ENCODE peak calls at places on chromosomes 16 and 17, in five cellular contexts. One of them, this sample, is unnamed.
A peak's percentile ranks its signal among the peaks of the same experiment; 100 is the strongest.

GRCh38 chr16:72927199-72928088 is 120.5 kb downstream of the ZFHX3 start:
- DNase-seq in neuronal stem cell: no peak
- DNase-seq in H1: no peak
- DNase-seq in IMR-90: peak; percentile 97
- DNase-seq in trophoblast cell: no peak
- DNase-seq in this sample: peak; percentile 97

GRCh38 chr16:57089406-57089805 is 3.0 kb upstream of the CPNE2 start:
- DNase-seq in neuronal stem cell: no peak
- DNase-seq in H1: no peak
- DNase-seq in IMR-90: no peak
- DNase-seq in trophoblast cell: no peak
- DNase-seq in this sample: no peak

GRCh38 chr16:14301150-14302030 is 230.3 kb downstream of the MRTFB start:
- DNase-seq in neuronal stem cell: no peak
- DNase-seq in H1: no peak
- DNase-seq in IMR-90: no peak
- DNase-seq in trophoblast cell: peak; percentile 23
- DNase-seq in this sample: peak; percentile 51

GRCh38 chr17:64653325-64653984 is 8.7 kb downstream of the SMURF2 start:
- DNase-seq in neuronal stem cell: no peak
- DNase-seq in H1: no peak
- DNase-seq in IMR-90: peak; percentile 43
- DNase-seq in trophoblast cell: peak; percentile 26
- DNase-seq in this sample: peak; percentile 62

GRCh38 chr16:21663889-21664647 is at the start of gene OTOA:
- DNase-seq in neuronal stem cell: no peak
- DNase-seq in H1: peak; percentile 29
- DNase-seq in IMR-90: no peak
- DNase-seq in trophoblast cell: no peak
- DNase-seq in this sample: no peak

GRCh38 chr17:58263773-58264172 is 17.0 kb downstream of the MPO start:
- DNase-seq in neuronal stem cell: no peak
- DNase-seq in H1: no peak
- DNase-seq in IMR-90: no peak
- DNase-seq in trophoblast cell: no peak
- DNase-seq in this sample: no peak

GRCh38 chr17:68382582-68383085 is 74.7 kb downstream of the WIPI1 start:
- DNase-seq in neuronal stem cell: no peak
- DNase-seq in H1: no peak
- DNase-seq in IMR-90: no peak
- DNase-seq in trophoblast cell: no peak
- DNase-seq in this sample: peak; percentile 53

GRCh38 chr16:56916571-56917403 is 15.2 kb upstream of the HERPUD1 start:
- DNase-seq in neuronal stem cell: no peak
- DNase-seq in H1: no peak
- DNase-seq in IMR-90: no peak
- DNase-seq in trophoblast cell: no peak
- DNase-seq in this sample: no peak

GRCh38 chr17:73058022-73058421 is 34.5 kb downstream of the SLC39A11 start:
- DNase-seq in neuronal stem cell: no peak
- DNase-seq in H1: no peak
- DNase-seq in IMR-90: no peak
- DNase-seq in trophoblast cell: no peak
- DNase-seq in this sample: no peak

GRCh38 chr17:8630802-8631553 is 453 bp upstream of the MYH10 start:
- DNase-seq in neuronal stem cell: peak; percentile 100
- DNase-seq in H1: peak; percentile 99
- DNase-seq in IMR-90: peak; percentile 100
- DNase-seq in trophoblast cell: peak; percentile 100
- DNase-seq in this sample: peak; percentile 100

GRCh38 chr17:79360196-79360595 is 250.7 kb downstream of the RBFOX3 start:
- DNase-seq in neuronal stem cell: no peak
- DNase-seq in H1: no peak
- DNase-seq in IMR-90: no peak
- DNase-seq in trophoblast cell: no peak
- DNase-seq in this sample: no peak

GRCh38 chr16:30660424-30661251 is 2.4 kb downstream of the FBRS start:
- DNase-seq in neuronal stem cell: no peak
- DNase-seq in H1: no peak
- DNase-seq in IMR-90: peak; percentile 58
- DNase-seq in trophoblast cell: no peak
- DNase-seq in this sample: peak; percentile 53

GRCh38 chr17:4881761-4882555 is 17.4 kb upstream of the C17orf107 start:
- DNase-seq in neuronal stem cell: peak; percentile 29
- DNase-seq in H1: no peak
- DNase-seq in IMR-90: peak; percentile 12
- DNase-seq in trophoblast cell: peak; percentile 67
- DNase-seq in this sample: peak; percentile 43

GRCh38 chr17:46742539-46743270 is 75.8 kb downstream of the WNT3 start:
- DNase-seq in neuronal stem cell: no peak
- DNase-seq in H1: no peak
- DNase-seq in IMR-90: peak; percentile 93
- DNase-seq in trophoblast cell: no peak
- DNase-seq in this sample: peak; percentile 89

GRCh38 chr16:89371968-89372634 is 118.3 kb downstream of the ANKRD11 start:
- DNase-seq in neuronal stem cell: no peak
- DNase-seq in H1: no peak
- DNase-seq in IMR-90: peak; percentile 65
- DNase-seq in trophoblast cell: no peak
- DNase-seq in this sample: no peak

GRCh38 chr16:83803811-83804210 is 4.0 kb upstream of the HSBP1 start:
- DNase-seq in neuronal stem cell: no peak
- DNase-seq in H1: no peak
- DNase-seq in IMR-90: no peak
- DNase-seq in trophoblast cell: no peak
- DNase-seq in this sample: no peak

GRCh38 chr17:62827722-62828498 is 19.8 kb upstream of the MARCHF10 start:
- DNase-seq in neuronal stem cell: no peak
- DNase-seq in H1: no peak
- DNase-seq in IMR-90: peak; percentile 65
- DNase-seq in trophoblast cell: no peak
- DNase-seq in this sample: peak; percentile 71

GRCh38 chr16:66695935-66696668 is 441 bp downstream of the CMTM4 start:
- DNase-seq in neuronal stem cell: peak; percentile 6
- DNase-seq in H1: no peak
- DNase-seq in IMR-90: no peak
- DNase-seq in trophoblast cell: peak; percentile 51
- DNase-seq in this sample: no peak

GRCh38 chr17:7673239-7673638 is 14.1 kb downstream of the TP53 start:
- DNase-seq in neuronal stem cell: no peak
- DNase-seq in H1: no peak
- DNase-seq in IMR-90: no peak
- DNase-seq in trophoblast cell: no peak
- DNase-seq in this sample: no peak

GRCh38 chr17:31513731-31514427 is 122.4 kb downstream of the RAB11FIP4 start:
- DNase-seq in neuronal stem cell: no peak
- DNase-seq in H1: no peak
- DNase-seq in IMR-90: no peak
- DNase-seq in trophoblast cell: no peak
- DNase-seq in this sample: no peak

GRCh38 chr17:80025140-80025539 is 10.5 kb downstream of the TBC1D16 start:
- DNase-seq in neuronal stem cell: no peak
- DNase-seq in H1: no peak
- DNase-seq in IMR-90: no peak
- DNase-seq in trophoblast cell: peak; percentile 37
- DNase-seq in this sample: peak; percentile 34

GRCh38 chr17:80649672-80650338 is 105.2 kb downstream of the RPTOR start:
- DNase-seq in neuronal stem cell: peak; percentile 17
- DNase-seq in H1: peak; percentile 38
- DNase-seq in IMR-90: peak; percentile 92
- DNase-seq in trophoblast cell: no peak
- DNase-seq in this sample: peak; percentile 91

GRCh38 chr17:3482851-3483250 is 7.1 kb downstream of the ASPA start:
- DNase-seq in neuronal stem cell: no peak
- DNase-seq in H1: peak; percentile 27
- DNase-seq in IMR-90: no peak
- DNase-seq in trophoblast cell: no peak
- DNase-seq in this sample: no peak

GRCh38 chr17:18921912-18922451 is 30.0 kb upstream of the SLC5A10 start:
- DNase-seq in neuronal stem cell: no peak
- DNase-seq in H1: no peak
- DNase-seq in IMR-90: peak; percentile 68
- DNase-seq in trophoblast cell: no peak
- DNase-seq in this sample: no peak

GRCh38 chr16:50270510-50271147 is 4.3 kb downstream of the ADCY7 start:
- DNase-seq in neuronal stem cell: no peak
- DNase-seq in H1: no peak
- DNase-seq in IMR-90: no peak
- DNase-seq in trophoblast cell: peak; percentile 79
- DNase-seq in this sample: no peak

DNA sequence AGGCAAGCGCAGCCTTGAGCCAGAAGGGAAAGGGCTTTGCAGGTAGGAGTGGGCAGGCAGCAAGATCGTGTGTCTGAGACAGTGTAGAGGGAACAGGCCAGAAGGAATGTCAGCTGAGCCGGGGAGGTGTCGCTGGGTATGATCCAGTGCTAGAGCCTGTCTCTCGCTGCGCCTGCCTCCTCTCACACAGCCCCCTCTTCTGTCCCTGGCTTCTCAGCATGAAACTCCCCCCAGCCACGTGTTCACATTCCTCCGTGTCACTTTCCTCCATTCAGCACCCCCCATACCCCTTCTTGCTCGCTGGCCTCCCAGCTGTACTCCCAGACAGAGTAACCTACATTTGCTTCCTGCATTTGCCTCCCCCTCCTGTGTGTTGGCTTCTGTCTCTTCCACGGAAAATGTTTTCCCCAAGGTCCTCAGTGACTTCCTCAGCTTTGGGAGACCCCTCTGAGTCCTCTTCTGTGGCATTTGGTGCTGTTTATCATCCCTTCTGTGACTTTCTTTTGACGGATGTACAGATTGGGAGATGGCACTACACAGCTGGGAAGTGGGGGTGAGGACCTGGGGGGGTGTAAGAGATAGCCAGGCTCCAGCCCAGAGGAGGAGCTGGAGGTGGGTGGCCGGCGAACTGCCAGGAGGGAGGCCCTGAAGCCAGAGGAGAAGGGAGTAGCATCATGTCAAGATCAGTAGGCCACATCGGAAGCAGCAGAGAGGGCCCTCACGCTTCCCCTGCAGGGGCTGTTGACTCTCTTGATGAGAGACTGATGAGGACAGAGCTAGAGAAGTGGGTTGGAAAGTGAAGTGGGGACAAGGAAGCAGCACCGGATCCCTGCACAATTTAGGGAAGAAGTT is 19.2 kb downstream of the SGF29 start:
- DNase-seq in neuronal stem cell: peak; percentile 32
- DNase-seq in H1: no peak
- DNase-seq in IMR-90: peak; percentile 14
- DNase-seq in trophoblast cell: no peak
- DNase-seq in this sample: peak; percentile 11
- H4K91ac ChIP-seq in neuronal stem cell: no peak overlapping the region
- H4K91ac ChIP-seq in H1: no peak overlapping the region
- H4K91ac ChIP-seq in IMR-90: no peak overlapping the region
- H4K91ac ChIP-seq in trophoblast cell: no peak overlapping the region
- H4K91ac ChIP-seq in this sample: peak overlapping the region; percentile 5

DNA sequence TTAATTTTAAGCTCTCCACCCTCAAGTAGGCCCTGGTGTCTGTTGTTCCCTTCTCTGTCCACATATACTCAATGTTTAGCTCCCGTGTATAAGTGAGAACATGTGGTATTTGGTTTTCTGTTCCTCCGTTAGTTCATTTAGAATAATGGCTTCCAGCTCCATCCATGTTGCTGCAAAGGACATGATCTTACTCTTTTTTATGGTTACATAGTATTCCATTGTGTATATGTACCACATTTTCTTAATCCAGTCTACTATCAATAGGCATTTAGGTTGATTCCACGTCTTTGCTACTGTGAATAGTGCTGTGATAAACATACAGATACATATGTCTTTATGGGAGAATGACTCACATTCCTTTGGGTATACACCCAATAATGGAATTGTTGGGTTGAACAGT is 111.4 kb upstream of the NACA2 start:
- DNase-seq in neuronal stem cell: no peak
- DNase-seq in H1: no peak
- DNase-seq in IMR-90: no peak
- DNase-seq in trophoblast cell: no peak
- DNase-seq in this sample: no peak
- H3K36me3 ChIP-seq in neuronal stem cell: peaks cover 6% of the 10 kb centered on the region
- H3K36me3 ChIP-seq in H1: no peaks in the 10 kb centered on the region
- H3K36me3 ChIP-seq in IMR-90: no peaks in the 10 kb centered on the region
- H3K36me3 ChIP-seq in trophoblast cell: peaks cover 5% of the 10 kb centered on the region
- H3K36me3 ChIP-seq in this sample: no peaks in the 10 kb centered on the region

GRCh38 chr16:64952177-64952576 is 169.7 kb downstream of the CDH11 start:
- DNase-seq in neuronal stem cell: no peak
- DNase-seq in H1: no peak
- DNase-seq in IMR-90: peak; percentile 97
- DNase-seq in trophoblast cell: no peak
- DNase-seq in this sample: peak; percentile 93

GRCh38 chr16:64951681-64952080 is 170.2 kb downstream of the CDH11 start:
- DNase-seq in neuronal stem cell: no peak
- DNase-seq in H1: no peak
- DNase-seq in IMR-90: peak; percentile 22
- DNase-seq in trophoblast cell: no peak
- DNase-seq in this sample: no peak

GRCh38 chr16:64950731-64951130 is 171.1 kb downstream of the CDH11 start:
- DNase-seq in neuronal stem cell: no peak
- DNase-seq in H1: no peak
- DNase-seq in IMR-90: no peak
- DNase-seq in trophoblast cell: no peak
- DNase-seq in this sample: no peak

GRCh38 chr16:64950262-64950661 is 171.6 kb downstream of the CDH11 start:
- DNase-seq in neuronal stem cell: no peak
- DNase-seq in H1: no peak
- DNase-seq in IMR-90: no peak
- DNase-seq in trophoblast cell: no peak
- DNase-seq in this sample: no peak

GRCh38 chr16:64951193-64951592 is 170.7 kb downstream of the CDH11 start:
- DNase-seq in neuronal stem cell: no peak
- DNase-seq in H1: no peak
- DNase-seq in IMR-90: no peak
- DNase-seq in trophoblast cell: no peak
- DNase-seq in this sample: peak; percentile 26
- H3K79me1 ChIP-seq in neuronal stem cell: peaks cover 3% of the 10 kb centered on the region
- H3K79me1 ChIP-seq in H1: no peaks in the 10 kb centered on the region
- H3K79me1 ChIP-seq in IMR-90: peaks cover 9% of the 10 kb centered on the region
- H3K79me1 ChIP-seq in trophoblast cell: no peaks in the 10 kb centered on the region
- H3K79me1 ChIP-seq in this sample: no peaks in the 10 kb centered on the region

DNA sequence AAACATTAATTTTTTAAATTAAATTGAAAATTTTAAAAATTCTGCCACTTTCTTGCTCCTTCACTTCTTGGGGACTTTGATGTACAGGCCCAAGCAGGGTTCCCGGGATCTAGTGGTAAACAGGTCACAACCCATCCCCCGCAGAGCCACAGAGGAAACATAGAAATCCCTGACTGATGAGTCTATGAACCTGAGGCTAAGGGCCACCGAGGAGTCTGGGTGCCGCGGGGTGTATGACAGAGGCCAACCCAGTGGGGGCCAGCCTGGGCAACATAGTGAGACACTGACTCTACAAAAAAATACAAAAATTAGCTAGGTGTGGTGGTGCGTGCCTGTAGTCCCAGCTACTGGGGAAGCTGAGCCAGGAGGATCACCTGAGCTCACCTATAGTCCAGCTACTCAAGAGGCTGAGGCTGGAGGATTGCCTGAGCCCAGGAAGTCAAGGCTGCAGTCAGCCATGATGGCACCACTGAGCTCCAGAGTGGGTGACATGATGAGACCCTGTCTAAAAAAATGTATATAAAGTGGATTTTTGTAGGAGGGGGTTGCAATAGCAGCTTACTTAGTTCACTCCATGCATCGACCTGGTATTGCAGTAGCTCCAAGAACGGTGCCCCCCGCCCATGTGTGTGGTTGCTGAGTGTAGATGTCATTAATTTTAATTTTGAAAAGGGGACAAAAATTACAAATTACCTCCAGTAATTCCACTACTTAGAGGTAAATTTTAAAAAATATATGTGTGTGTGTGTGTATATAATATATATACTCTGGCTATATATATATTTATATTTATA is 9.2 kb upstream of the FLYWCH1 start:
- DNase-seq in neuronal stem cell: no peak
- DNase-seq in H1: no peak
- DNase-seq in IMR-90: no peak
- DNase-seq in trophoblast cell: peak; percentile 75
- DNase-seq in this sample: no peak
- H4K91ac ChIP-seq in neuronal stem cell: no peak overlapping the region
- H4K91ac ChIP-seq in H1: no peak overlapping the region
- H4K91ac ChIP-seq in IMR-90: no peak overlapping the region
- H4K91ac ChIP-seq in trophoblast cell: no peak overlapping the region
- H4K91ac ChIP-seq in this sample: no peak overlapping the region

This sample was measured in mesenchymal stem cell.